ENCODE peak calls at places on chromosomes 2 and 18, in five cellular contexts. O is HCT116, B is tibial artery, H is upper lobe of right lung, S is adrenal gland. X is an unnamed sample. For H3K4me1, the result is how much of the 10 kb centered on the place peaks cover.

GRCh38 chr2:96875498-96876035 is 5.7 kb upstream of the SEMA4C start:
- DNase-seq in O (no peak), B (no peak), H (no peak), S (no peak), X (no peak)

GRCh38 chr18:10838594-10838993 is 310.8 kb downstream of the PIEZO2 start:
- DNase-seq in O (no peak), B (no peak), H (no peak), S (no peak), X (no peak)

GRCh38 chr2:241550616-241551580 is 7.6 kb upstream of the BOK start:
- DNase-seq in O (no peak), B (no peak), H (no peak), S (no peak), X (no peak)

GRCh38 chr2:54555318-54555837 is 99.3 kb downstream of the SPTBN1 start:
- DNase-seq in O (no peak), B (no peak), H (no peak), S (no peak), X (no peak)

GRCh38 chr2:84362541-84362940 is 96.5 kb downstream of the SUCLG1 start:
- DNase-seq in O (no peak), B (no peak), H (no peak), S (no peak), X (no peak)

GRCh38 chr18:57353940-57354461 is 1.6 kb downstream of the ST8SIA3 start:
- DNase-seq in O (no peak), B (no peak), H (no peak), S (peak), X (peak)

GRCh38 chr2:42102606-42103450 is 55.0 kb downstream of the PKDCC start:
- DNase-seq in O (no peak), B (no peak), H (peak), S (peak), X (peak)

GRCh38 chr2:182950546-182950945 is 84.1 kb upstream of the FRZB start:
- DNase-seq in O (no peak), B (no peak), H (no peak), S (no peak), X (no peak)

GRCh38 chr2:70645733-70646420 is 92.3 kb upstream of the TGFA start:
- DNase-seq in O (no peak), B (no peak), H (no peak), S (no peak), X (peak)

GRCh38 chr2:109475531-109476210 is 138.1 kb downstream of the SEPTIN10 start:
- DNase-seq in O (no peak), B (no peak), H (no peak), S (no peak), X (peak)

GRCh38 chr2:3278521-3279218 is 98.9 kb downstream of the EIPR1 start:
- DNase-seq in O (no peak), B (peak), H (no peak), S (no peak), X (no peak)

GRCh38 chr18:54023471-54023870 is 201.0 kb downstream of the MBD2 start:
- DNase-seq in O (no peak), B (no peak), H (no peak), S (no peak), X (no peak)

DNA sequence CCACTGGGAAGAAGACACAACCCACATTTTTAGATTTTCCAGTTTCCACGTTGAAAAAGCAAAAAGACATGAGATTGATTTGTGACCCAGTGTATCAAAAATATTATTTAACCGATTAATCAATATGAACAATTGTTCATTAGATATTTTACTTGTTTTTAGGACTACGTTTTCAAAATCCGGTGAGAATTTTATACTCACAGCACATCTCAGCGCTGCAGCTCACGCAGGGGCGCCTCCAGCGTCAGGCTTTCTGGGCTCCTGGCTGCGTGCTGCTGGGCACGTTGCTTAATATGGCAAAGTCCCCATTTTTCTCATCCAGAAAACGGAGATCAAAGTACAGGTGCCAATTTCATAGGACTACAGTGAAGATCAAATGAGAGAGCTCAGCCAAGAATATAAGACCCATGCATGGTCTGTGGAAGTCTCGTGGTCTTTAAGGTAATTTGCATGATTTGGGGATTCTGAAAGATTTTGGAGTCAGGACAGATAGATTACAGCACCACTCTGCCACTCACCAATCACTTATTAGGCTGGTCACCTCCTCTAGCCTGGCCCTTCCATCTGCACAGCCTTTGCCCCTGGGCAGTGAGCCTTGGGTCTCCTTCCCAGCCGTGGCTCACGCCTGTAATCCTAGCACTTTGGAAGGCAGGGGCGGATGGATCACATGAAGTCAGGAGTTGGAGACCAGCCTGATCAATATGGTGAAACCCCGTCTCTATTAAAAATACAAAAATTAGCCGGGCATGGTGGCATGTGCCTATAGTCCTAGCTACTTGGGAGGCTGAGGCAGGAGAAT is 36.2 kb downstream of the PTPN18 start:
- DNase-seq in O (no peak), B (no peak), H (no peak), S (no peak), X (peak)
- H3K27ac ChIP-seq in O (peak), B (peak), H (peak), S (peak), X (peak)

GRCh38 chr2:176079851-176080539 is 3.8 kb downstream of the EVX2 start:
- DNase-seq in O (peak), B (no peak), H (peak), S (no peak), X (peak)
- H3K4me1 ChIP-seq in O (under half), B (under half), H (under half), S (under half), X (under half)

GRCh38 chr2:120264995-120265394 is 12.3 kb downstream of the RALB start:
- DNase-seq in O (no peak), B (no peak), H (no peak), S (no peak), X (no peak)
- H3K27ac ChIP-seq in O (no peak), B (no peak), H (no peak), S (no peak), X (no peak)

DNA sequence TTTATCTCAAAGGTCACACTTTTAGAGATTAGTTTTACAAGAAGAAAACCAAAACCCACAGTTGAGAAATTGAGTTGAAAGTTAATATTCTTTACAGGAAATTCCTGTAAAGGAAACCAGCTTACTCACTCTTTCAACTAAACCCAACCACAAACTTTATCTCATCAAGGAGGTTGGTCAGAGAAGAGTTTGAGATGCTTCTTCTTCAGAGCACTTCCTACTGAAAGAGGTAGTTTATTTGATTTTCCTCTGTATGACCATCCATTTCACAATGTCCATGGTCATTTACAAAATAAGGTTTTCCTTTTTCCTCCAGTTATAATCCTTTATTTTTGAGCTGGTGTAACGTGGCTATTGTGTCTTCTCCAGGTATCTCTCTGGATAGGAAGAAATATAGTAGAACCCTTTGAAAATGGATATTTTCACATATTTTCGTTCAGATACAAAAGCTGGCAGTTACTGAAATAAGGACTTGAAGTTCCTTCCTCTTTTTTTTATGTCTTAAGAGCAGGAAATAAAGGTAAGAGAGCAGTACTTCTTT is 4.5 kb upstream of the IL18RAP start:
- DNase-seq in O (no peak), B (no peak), H (no peak), S (no peak), X (peak)
- H3K4me1 ChIP-seq in O (under half), B (under half), H (under half), S (under half), X (under half)

DNA sequence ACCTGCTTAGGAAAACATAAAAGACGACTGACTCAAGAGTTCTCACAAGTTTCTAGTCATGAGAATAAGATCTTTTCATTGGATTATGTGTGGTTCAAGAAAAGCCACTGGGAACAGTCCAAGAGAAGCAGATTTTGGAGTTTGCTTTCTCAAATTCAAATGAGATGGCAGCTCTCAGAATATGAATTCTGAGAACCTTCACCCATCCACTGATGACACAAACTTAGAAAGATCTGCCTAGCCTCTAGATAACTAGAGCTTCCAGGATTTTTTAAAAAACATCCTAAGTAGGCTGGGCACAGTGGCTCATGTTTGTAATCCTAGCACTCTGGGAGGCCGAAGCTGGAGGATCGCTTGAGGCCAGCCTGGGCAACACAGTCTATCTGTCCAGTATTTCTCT is 26.8 kb downstream of the MEX3C start:
- DNase-seq in O (no peak), B (no peak), H (no peak), S (no peak), X (no peak)
- H3K27ac ChIP-seq in O (no peak), B (no peak), H (no peak), S (no peak), X (no peak)

GRCh38 chr2:45276914-45277313 is 267.7 kb upstream of the SIX2 start:
- DNase-seq in O (no peak), B (no peak), H (no peak), S (no peak), X (no peak)

GRCh38 chr2:45273412-45274189 is 264.3 kb upstream of the SIX2 start:
- DNase-seq in O (no peak), B (no peak), H (no peak), S (no peak), X (no peak)

GRCh38 chr2:45275806-45276205 is 266.6 kb upstream of the SIX2 start:
- DNase-seq in O (no peak), B (no peak), H (no peak), S (no peak), X (no peak)

GRCh38 chr2:45274190-45274926 is 265.1 kb upstream of the SIX2 start:
- DNase-seq in O (no peak), B (no peak), H (no peak), S (no peak), X (no peak)

GRCh38 chr2:45275235-45275805 is 266.1 kb upstream of the SIX2 start:
- DNase-seq in O (no peak), B (no peak), H (no peak), S (no peak), X (no peak)
- H3K4me1 ChIP-seq in O (under half), B (under half), H (under half), S (under half), X (under half)

GRCh38 chr2:205273148-205273547 is 409.2 kb upstream of the NRP2 start:
- DNase-seq in O (no peak), B (no peak), H (no peak), S (no peak), X (no peak)

GRCh38 chr2:205270689-205271088 is 411.6 kb upstream of the NRP2 start:
- DNase-seq in O (no peak), B (no peak), H (no peak), S (no peak), X (peak)

GRCh38 chr2:205276071-205276777 is 406.1 kb upstream of the NRP2 start:
- DNase-seq in O (no peak), B (no peak), H (no peak), S (no peak), X (no peak)

GRCh38 chr2:205274801-205275200 is 407.5 kb upstream of the NRP2 start:
- DNase-seq in O (no peak), B (no peak), H (no peak), S (no peak), X (no peak)

GRCh38 chr2:205273627-205274026 is 408.7 kb upstream of the NRP2 start:
- DNase-seq in O (no peak), B (no peak), H (no peak), S (no peak), X (no peak)
- H3K27ac ChIP-seq in O (no peak), B (no peak), H (no peak), S (no peak), X (no peak)